ENCODE peak calls at places on chromosomes 11 and 22, in four cellular contexts. M, I, R and G are unnamed samples.

GRCh38 chr22:36395922-36396321 is 8.2 kb upstream of the MYH9 start:
- DNase-seq in M (no peak), I (no peak), R (peak), G (no peak)

GRCh38 chr22:27238935-27239510 is 562.5 kb downstream of the MN1 start:
- DNase-seq in R (no peak), I (peak), M (peak), G (peak)

GRCh38 chr11:2583605-2583958 is 116.2 kb downstream of the KCNQ1OT1 start:
- DNase-seq in M (no peak), R (no peak), I (no peak), G (no peak)

GRCh38 chr11:64165842-64166635 is at the start of gene MACROD1:
- DNase-seq in I (no peak), M (peak), R (peak), G (peak)

GRCh38 chr11:46381046-46381835 is at the start of gene MDK:
- DNase-seq in R (peak), I (no peak), M (peak), G (no peak)

GRCh38 chr22:46983046-46983445 is 220.6 kb downstream of the TBC1D22A start:
- DNase-seq in M (no peak), I (no peak), R (no peak), G (no peak)

GRCh38 chr11:94000641-94001040 is 20.5 kb upstream of the HEPHL1 start:
- DNase-seq in M (no peak), I (no peak), R (no peak), G (no peak)

GRCh38 chr11:16605440-16605970 is 132.9 kb upstream of the C11orf58 start:
- DNase-seq in M (peak), R (no peak), I (no peak), G (no peak)

GRCh38 chr11:96008161-96008560 is 84.3 kb upstream of the MTMR2 start:
- DNase-seq in I (peak), R (no peak), M (no peak), G (peak)

GRCh38 chr11:126305699-126306098 is 1.8 kb downstream of the DCPS start:
- DNase-seq in I (no peak), M (no peak), R (no peak), G (no peak)

GRCh38 chr22:44567846-44568493 is 69.9 kb upstream of the RTL6 start:
- DNase-seq in R (peak), I (peak), M (peak), G (no peak)

GRCh38 chr11:126890561-126890960 is 110.0 kb downstream of the KIRREL3 start:
- DNase-seq in I (no peak), M (no peak), R (no peak), G (no peak)

GRCh38 chr11:95451682-95452081 is 220.7 kb upstream of the SESN3 start:
- DNase-seq in M (peak), R (no peak), I (no peak), G (no peak)

GRCh38 chr22:50547231-50547851 is 1.6 kb downstream of the KLHDC7B start:
- DNase-seq in M (no peak), I (no peak), R (no peak), G (no peak)

GRCh38 chr11:82523141-82523540 is 210.5 kb downstream of the FAM181B start:
- DNase-seq in I (no peak), R (no peak), M (no peak), G (no peak)

GRCh38 chr11:83724704-83725114 is 438.5 kb upstream of the CCDC90B start:
- DNase-seq in R (no peak), M (no peak), I (no peak), G (no peak)

GRCh38 chr11:829116-829945 is 1.6 kb downstream of the CRACR2B start:
- DNase-seq in I (no peak), M (peak), R (no peak), G (no peak)

GRCh38 chr11:115959098-115959497 is 454.9 kb upstream of the CADM1 start:
- DNase-seq in R (peak), M (no peak), I (no peak), G (no peak)

GRCh38 chr11:100964400-100964799 is 165.2 kb downstream of the PGR start:
- DNase-seq in M (no peak), R (no peak), I (no peak), G (no peak)

GRCh38 chr22:38429460-38430128 is 25.4 kb downstream of the KCNJ4 start:
- DNase-seq in R (no peak), I (no peak), M (peak), G (no peak)

GRCh38 chr11:115740365-115740764 is 236.2 kb upstream of the CADM1 start:
- DNase-seq in I (no peak), R (no peak), M (no peak), G (no peak)

GRCh38 chr22:37284807-37285355 is 2.6 kb downstream of the CYTH4 start:
- DNase-seq in I (no peak), M (no peak), R (no peak), G (no peak)

GRCh38 chr11:73978576-73979086 is 4.0 kb downstream of the UCP2 start:
- DNase-seq in M (no peak), I (no peak), R (no peak), G (no peak)

DNA sequence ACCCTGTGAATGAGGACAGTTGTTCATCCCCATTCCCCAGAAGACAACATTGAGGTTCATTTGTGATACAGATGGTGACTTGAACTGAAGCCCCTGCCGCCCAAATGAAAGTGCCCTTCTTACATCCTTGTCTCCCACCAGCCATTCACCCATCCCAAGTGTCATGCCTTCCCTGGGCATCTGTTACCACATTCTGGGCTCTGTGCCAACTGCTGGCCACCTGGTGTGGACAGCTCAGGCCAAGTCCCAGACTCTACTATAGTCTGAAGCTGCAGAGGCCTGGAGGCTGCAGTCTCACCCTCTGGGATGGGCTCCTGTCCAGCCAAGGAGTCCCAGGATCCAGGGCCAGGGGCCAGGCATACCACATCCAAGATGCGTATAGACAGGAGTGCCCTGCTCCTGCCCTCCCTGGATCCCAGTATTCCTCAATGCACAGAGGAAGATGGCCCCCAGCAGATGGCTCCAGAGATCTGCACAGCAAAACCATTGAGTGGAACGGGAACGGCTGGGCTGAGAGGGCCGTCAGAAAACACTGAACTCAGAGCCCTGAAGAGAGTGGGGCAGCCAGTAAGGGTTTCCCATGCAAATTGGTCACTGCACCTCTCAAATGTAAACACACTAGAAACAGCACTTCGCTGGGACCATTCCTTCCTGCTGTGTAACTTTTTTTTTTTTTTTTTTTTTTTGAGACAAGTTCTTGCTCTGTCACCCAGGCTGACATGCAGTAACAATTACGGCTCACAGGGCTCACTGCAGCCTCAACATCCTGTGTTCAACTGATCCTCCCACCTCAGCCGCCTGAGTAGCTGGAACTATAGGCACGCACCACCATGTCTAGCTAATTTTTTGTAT is 22.8 kb downstream of the ARRB1 start:
- DNase-seq in R (peak), M (peak), I (peak), G (no peak)
- TF ChIP-seq CTCF in R (peak), M (peak), I (peak), G (peak)

GRCh38 chr22:40203568-40203967 is 25.8 kb downstream of the TNRC6B start:
- DNase-seq in I (no peak), R (no peak), M (no peak), G (no peak)
- TF ChIP-seq CTCF in I (no peak), R (no peak), M (no peak), G (no peak)

GRCh38 chr22:17888855-17889254 is 114.6 kb upstream of the BID start:
- DNase-seq in R (no peak), I (no peak), M (peak), G (no peak)
- TF ChIP-seq CTCF in R (no peak), I (peak), M (peak), G (peak)

GRCh38 chr11:66268953-66269906 is 791 bp downstream of the RAB1B start:
- DNase-seq in I (peak), M (peak), R (peak), G (no peak)
- TF ChIP-seq CTCF in I (peak), M (peak), R (peak), G (peak)

DNA sequence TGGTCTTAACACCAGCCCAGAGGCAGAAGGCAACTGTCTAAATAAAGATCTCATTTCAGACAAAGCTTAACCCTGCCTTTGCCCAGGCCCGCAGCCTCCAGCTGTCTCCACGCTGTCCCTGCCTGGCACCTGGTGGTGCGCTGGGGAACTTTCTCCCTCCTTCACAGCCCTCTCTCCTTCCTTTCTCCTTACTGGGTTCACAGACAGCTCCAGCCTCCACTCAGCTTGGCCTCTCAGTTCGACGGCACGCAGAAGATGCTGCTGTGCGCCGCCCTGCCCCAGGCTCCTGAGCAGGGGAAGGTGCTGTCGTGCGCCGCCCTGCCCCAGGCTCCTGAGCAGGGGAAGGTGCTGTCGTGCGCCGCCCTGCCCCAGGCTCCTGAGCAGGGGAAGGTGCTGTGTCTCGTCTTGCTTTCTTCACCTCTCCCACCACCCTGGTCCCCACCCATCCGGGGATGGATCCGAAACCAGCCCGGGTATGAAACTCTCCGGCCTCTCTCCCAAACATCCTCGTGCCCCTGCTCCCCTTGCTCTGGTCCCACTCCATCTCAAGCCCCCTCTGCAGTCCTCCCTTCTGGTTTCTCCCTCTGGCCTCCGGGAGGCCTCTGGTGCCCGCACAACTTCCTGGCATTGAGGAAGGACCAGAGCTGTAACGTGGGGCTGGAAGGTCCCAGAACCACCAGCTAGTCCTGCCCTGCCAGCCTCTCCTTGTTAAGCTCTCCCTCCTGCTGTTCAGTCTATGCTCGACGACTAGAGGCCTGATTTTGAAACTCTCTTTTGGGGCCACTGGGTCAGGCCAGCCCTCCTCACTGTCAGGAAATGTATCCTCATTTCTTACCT is 22.9 kb upstream of the JAM3 start:
- DNase-seq in R (no peak), I (no peak), M (no peak), G (no peak)
- TF ChIP-seq CTCF in R (no peak), I (no peak), M (peak), G (peak)

GRCh38 chr11:92969293-92969633 is 188 bp upstream of the MTNR1B start:
- DNase-seq in M (no peak), R (no peak), I (no peak), G (no peak)
- TF ChIP-seq CTCF in M (no peak), R (no peak), I (no peak), G (no peak)

DNA sequence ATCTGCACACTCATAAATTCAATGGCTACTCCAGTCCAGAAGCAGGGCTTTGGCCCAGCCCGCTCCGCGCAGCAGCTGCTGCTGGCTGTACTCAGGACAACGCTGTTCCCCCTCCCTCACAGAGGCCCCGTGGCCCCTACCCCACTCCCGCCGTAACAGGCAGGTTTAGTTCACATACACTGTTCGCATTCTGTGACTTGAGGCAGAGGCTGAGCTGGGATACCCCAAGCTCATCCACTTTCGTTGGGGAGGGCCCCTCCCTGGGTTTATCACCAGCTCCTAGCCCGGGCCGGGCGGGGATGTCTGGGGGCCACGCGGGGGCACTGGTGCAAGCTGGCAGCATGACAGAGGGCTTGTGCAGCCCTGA is 52.4 kb downstream of the SYT13 start:
- DNase-seq in M (no peak), I (no peak), R (no peak), G (no peak)
- TF ChIP-seq CTCF in M (no peak), I (no peak), R (no peak), G (no peak)

GRCh38 chr22:25564320-25564978 is at the start of gene GRK3:
- DNase-seq in M (peak), I (peak), R (no peak), G (no peak)

GRCh38 chr22:25564979-25565677 is 653 bp downstream of the GRK3 start:
- DNase-seq in M (peak), I (no peak), R (no peak), G (no peak)

GRCh38 chr22:25569983-25570382 is 5.5 kb downstream of the GRK3 start:
- DNase-seq in M (no peak), R (no peak), I (no peak), G (no peak)

GRCh38 chr22:25566812-25567211 is 2.3 kb downstream of the GRK3 start:
- DNase-seq in M (no peak), R (no peak), I (no peak), G (no peak)

DNA sequence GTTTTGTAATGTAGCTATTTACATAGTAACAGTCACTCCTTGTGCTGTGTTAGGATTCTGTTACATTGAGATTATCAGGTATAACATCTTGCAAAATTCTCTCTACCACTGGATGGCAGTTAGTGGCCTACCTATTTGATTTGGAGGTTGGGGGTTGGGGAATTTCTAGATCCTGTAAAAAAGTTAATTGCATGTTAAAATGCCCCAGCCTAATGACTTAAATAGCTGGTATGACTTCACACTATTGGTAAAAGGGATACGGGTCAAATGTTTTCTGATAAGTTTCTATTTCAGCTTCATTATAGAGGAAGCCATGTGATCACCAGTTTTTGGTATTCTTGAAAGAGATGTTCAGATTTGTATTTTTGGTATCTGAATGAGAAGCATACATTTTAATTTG is 2.8 kb downstream of the GRK3 start:
- DNase-seq in M (no peak), R (no peak), I (no peak), G (no peak)
- TF ChIP-seq CTCF in M (no peak), R (peak), I (no peak), G (no peak)

GRCh38 chr11:60838132-60838531 is 3.8 kb upstream of the CCDC86 start:
- DNase-seq in M (no peak), I (no peak), R (peak), G (no peak)
- TF ChIP-seq CTCF in M (no peak), I (peak), R (peak), G (no peak)

DNA sequence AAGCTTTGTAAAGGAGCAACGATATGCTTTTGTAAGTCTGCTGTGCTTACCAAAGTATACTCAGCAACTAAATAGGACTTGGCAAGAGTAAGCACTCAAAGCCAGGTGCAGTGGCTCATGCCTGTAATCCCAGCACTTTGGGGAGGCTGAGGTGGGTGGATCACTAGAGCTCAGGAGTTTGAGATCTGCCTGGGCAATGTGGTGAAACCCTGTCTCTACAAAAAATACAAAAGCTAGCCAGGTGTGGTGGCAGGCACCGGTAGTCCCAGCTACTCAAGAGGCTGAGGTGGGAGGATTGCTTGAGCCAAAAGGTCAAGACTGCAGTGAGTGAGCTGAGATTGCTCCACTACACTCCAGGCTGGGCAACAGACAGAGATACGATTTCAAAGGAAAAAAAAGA is 67.5 kb downstream of the PAK1 start:
- DNase-seq in R (no peak), M (no peak), I (no peak), G (no peak)
- TF ChIP-seq CTCF in R (no peak), M (no peak), I (no peak), G (no peak)